ENCODE peak calls at places on chromosomes 3 and 15, in five cellular contexts. B, Z, T, Y and Q are unnamed samples.

GRCh38 chr3:186823391-186823790 is 17.1 kb upstream of the RFC4 start:
- DNase-seq in T (no peak), Y (no peak), B (no peak), Z (peak; percentile 44), Q (no peak)

GRCh38 chr3:39506863-39507262 is 39.4 kb downstream of the MOBP start:
- DNase-seq in Z (no peak), T (no peak), B (no peak), Y (no peak), Q (no peak)

GRCh38 chr3:194690501-194691372 is 5.1 kb downstream of the FAM43A start:
- DNase-seq in T (no peak), Z (peak; percentile 59), B (no peak), Y (no peak), Q (no peak)

GRCh38 chr15:91146728-91147127 is 46.7 kb downstream of the SV2B start:
- DNase-seq in B (no peak), Z (no peak), T (no peak), Y (no peak), Q (no peak)

GRCh38 chr15:77030042-77030927 is 35.4 kb downstream of the PSTPIP1 start:
- DNase-seq in Y (peak; percentile 12), Z (no peak), T (no peak), B (peak; percentile 12), Q (peak; percentile 11)

GRCh38 chr3:43854916-43855315 is 164.2 kb downstream of the ABHD5 start:
- DNase-seq in T (no peak), Y (no peak), Z (no peak), B (no peak), Q (no peak)

GRCh38 chr3:2923390-2923789 is 186.8 kb downstream of the IL5RA start:
- DNase-seq in B (no peak), Z (no peak), T (no peak), Y (no peak), Q (no peak)

GRCh38 chr15:57323806-57324589 is 52.3 kb upstream of the CGNL1 start:
- DNase-seq in Z (peak; percentile 60), B (peak; percentile 25), T (peak; percentile 25), Y (peak; percentile 41), Q (no peak)

GRCh38 chr3:123202451-123202850 is 708 bp downstream of the SEC22A start:
- DNase-seq in T (no peak), Z (peak; percentile 2), B (no peak), Y (no peak), Q (no peak)

GRCh38 chr3:190926619-190927018 is 64.1 kb upstream of the GMNC start:
- DNase-seq in T (no peak), B (no peak), Z (no peak), Y (no peak), Q (no peak)

GRCh38 chr15:83917432-83917831 is 263.5 kb downstream of the ADAMTSL3 start:
- DNase-seq in Z (no peak), T (no peak), B (no peak), Y (no peak), Q (no peak)

GRCh38 chr15:98734472-98735284 is 86.3 kb downstream of the IGF1R start:
- DNase-seq in Z (peak; percentile 48), T (no peak), Y (no peak), B (no peak), Q (no peak)

GRCh38 chr3:47017504-47018268 is 38.2 kb downstream of the NBEAL2 start:
- DNase-seq in B (no peak), T (no peak), Z (peak; percentile 26), Y (no peak), Q (no peak)

GRCh38 chr3:141959921-141960554 is 83.6 kb downstream of the ATP1B3 start:
- DNase-seq in Y (no peak), T (peak; percentile 19), B (no peak), Z (peak; percentile 78), Q (no peak)

GRCh38 chr15:67405208-67406191 is 115.4 kb upstream of the C15orf61 start:
- DNase-seq in T (no peak), B (no peak), Z (peak; percentile 79), Y (no peak), Q (no peak)

GRCh38 chr15:73983211-73983727 is 8.8 kb downstream of the STOML1 start:
- DNase-seq in Z (peak; percentile 77), T (peak; percentile 70), Y (no peak), B (no peak), Q (no peak)

GRCh38 chr15:52798529-52799101 is 8.5 kb upstream of the ONECUT1 start:
- DNase-seq in Y (no peak), T (no peak), B (no peak), Z (no peak), Q (no peak)
- TF ChIP-seq CTCF in Y (no peak), T (no peak), B (no peak), Z (no peak), Q (no peak)

GRCh38 chr15:60546764-60547163 is 67.8 kb upstream of the ICE2 start:
- DNase-seq in Z (no peak), Y (no peak), T (no peak), B (no peak), Q (no peak)
- H3K4me1 ChIP-seq in Z (no peaks in the 10 kb centered on the region), Y (peaks cover 21% of the 10 kb centered on the region), T (peaks cover 3% of the 10 kb centered on the region), B (peaks cover 90% of the 10 kb centered on the region), Q (no peaks in the 10 kb centered on the region)

GRCh38 chr3:189320511-189320910 is 148.7 kb downstream of the TPRG1 start:
- DNase-seq in B (no peak), T (no peak), Z (no peak), Y (no peak), Q (no peak)

GRCh38 chr3:189322339-189322738 is 150.6 kb downstream of the TPRG1 start:
- DNase-seq in B (no peak), Z (no peak), T (no peak), Y (no peak), Q (no peak)

GRCh38 chr3:189330066-189330465 is 158.3 kb downstream of the TPRG1 start:
- DNase-seq in T (no peak), B (no peak), Z (no peak), Y (no peak), Q (no peak)

GRCh38 chr3:189324538-189325138 is 152.9 kb downstream of the TPRG1 start:
- DNase-seq in B (peak; percentile 92), Z (peak; percentile 72), Y (peak; percentile 14), T (no peak), Q (no peak)

DNA sequence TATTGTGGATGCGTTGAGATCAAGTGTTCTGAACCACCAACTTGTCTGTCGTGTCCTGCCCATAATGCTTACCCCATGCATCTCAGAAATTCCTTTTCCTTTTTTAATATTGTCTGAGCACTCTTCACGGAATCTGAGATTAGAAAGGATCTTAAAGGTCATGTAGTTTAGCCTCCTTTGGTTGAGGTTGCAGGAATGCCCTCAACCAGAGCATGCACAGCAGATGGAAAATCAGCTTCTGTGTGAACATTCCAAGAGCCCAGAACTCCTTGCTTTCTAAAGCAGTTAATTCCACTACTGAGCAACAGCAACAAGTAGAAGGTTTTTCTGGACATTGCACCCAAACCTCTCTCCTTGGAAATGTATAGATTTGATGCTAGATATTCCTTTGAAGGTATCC is 153.7 kb downstream of the TPRG1 start:
- DNase-seq in Z (no peak), B (no peak), T (no peak), Y (no peak), Q (no peak)
- H3K27ac ChIP-seq in Z (no peak overlapping the region), B (no peak overlapping the region), T (no peak overlapping the region), Y (no peak overlapping the region), Q (no peak overlapping the region)

GRCh38 chr3:128663151-128663550 is 12.5 kb upstream of the RPN1 start:
- DNase-seq in B (no peak), T (no peak), Z (no peak), Y (no peak), Q (no peak)

GRCh38 chr3:128665362-128666021 is 14.9 kb upstream of the RPN1 start:
- DNase-seq in Y (no peak), Z (no peak), B (no peak), T (no peak), Q (no peak)
- TF ChIP-seq CTCF in Y (no peak), Z (peak; percentile 32), B (no peak), T (no peak), Q (no peak)

GRCh38 chr3:16887130-16887529 is 2.4 kb downstream of the PLCL2 start:
- DNase-seq in B (no peak), T (no peak), Z (no peak), Y (no peak), Q (no peak)

GRCh38 chr3:16885948-16886683 is 1.4 kb downstream of the PLCL2 start:
- DNase-seq in Z (no peak), B (peak; percentile 35), T (no peak), Y (no peak), Q (no peak)

GRCh38 chr3:16890605-16891333 is 6.0 kb downstream of the PLCL2 start:
- DNase-seq in Y (no peak), T (no peak), B (no peak), Z (peak; percentile 23), Q (no peak)

GRCh38 chr3:16885588-16885903 is 791 bp downstream of the PLCL2 start:
- DNase-seq in Y (no peak), B (peak; percentile 47), Z (no peak), T (no peak), Q (no peak)

GRCh38 chr3:16888785-16889607 is 4.2 kb downstream of the PLCL2 start:
- DNase-seq in T (no peak), Z (no peak), B (peak; percentile 26), Y (no peak), Q (no peak)
- H3K4me1 ChIP-seq in T (peaks cover 6% of the 10 kb centered on the region), Z (peaks cover 4% of the 10 kb centered on the region), B (peaks cover 60% of the 10 kb centered on the region), Y (peaks cover 3% of the 10 kb centered on the region), Q (peaks cover 45% of the 10 kb centered on the region)

GRCh38 chr15:51134416-51135199 is 39.9 kb upstream of the TNFAIP8L3 start:
- DNase-seq in T (no peak), Y (no peak), B (no peak), Z (no peak), Q (no peak)

GRCh38 chr15:51133140-51133630 is 38.5 kb upstream of the TNFAIP8L3 start:
- DNase-seq in T (no peak), Y (no peak), Z (no peak), B (no peak), Q (no peak)

GRCh38 chr15:51131596-51132290 is 37.0 kb upstream of the TNFAIP8L3 start:
- DNase-seq in Z (no peak), Y (no peak), T (no peak), B (no peak), Q (no peak)

GRCh38 chr15:51130344-51130743 is 35.6 kb upstream of the TNFAIP8L3 start:
- DNase-seq in Z (no peak), Y (no peak), B (no peak), T (no peak), Q (no peak)

DNA sequence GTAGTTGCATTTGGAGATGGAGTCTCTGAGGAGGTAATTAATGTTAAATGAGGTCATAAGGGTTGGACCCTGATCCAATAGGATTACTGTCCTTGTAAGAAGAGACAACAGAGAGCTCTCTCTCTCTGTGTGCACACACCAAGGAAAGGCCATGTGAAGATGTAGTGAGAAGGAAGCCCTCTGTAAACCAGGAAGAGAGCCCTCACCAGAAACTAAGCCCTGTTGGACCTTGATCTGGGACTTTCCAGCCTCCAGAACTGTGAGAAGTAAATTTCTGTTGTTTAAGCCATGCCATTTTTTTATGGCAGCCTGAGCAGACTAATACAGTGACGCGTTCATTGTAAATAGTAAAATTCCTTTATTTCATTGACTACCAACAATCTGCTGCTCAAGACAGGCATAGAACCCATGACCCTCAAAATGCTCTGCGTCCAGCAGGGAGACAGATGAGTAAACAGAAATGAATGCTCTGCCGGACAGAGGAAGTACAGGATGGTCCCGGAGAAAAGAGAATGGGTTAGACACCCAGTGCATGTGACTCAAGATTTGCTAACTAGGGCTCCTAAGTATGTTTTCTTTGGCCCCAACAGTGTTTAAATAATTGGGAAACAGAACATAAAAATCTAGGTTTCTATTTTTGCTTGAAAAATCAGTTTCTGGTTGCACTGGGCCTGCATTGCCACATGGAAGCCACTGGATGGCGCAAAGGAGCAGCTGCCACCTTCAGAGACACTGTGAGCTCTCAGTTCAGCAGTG is 37.9 kb upstream of the TNFAIP8L3 start:
- DNase-seq in B (no peak), Y (peak; percentile 77), Z (peak; percentile 96), T (peak; percentile 59), Q (peak; percentile 33)
- H3K27ac ChIP-seq in B (no peak overlapping the region), Y (peak overlapping the region; percentile 40), Z (peak overlapping the region; percentile 52), T (no peak overlapping the region), Q (no peak overlapping the region)